ENCODE peak calls at places on chromosomes 7 and 10, in seven cellular contexts. J is neural crest cell, A is ovary, E is bronchial epithelial cell, M is H9, D is heart left ventricle, B is AG09309. Q is an unnamed sample.

GRCh38 chr10:95906675-95907453 is 911 bp upstream of the CC2D2B start:
- DNase-seq in J (peak), A (peak), E (peak), M (peak), D (peak), B (peak), Q (peak)

GRCh38 chr10:3763852-3764625 is 21.0 kb downstream of the KLF6 start:
- DNase-seq in J (no peak), A (no peak), E (peak), M (no peak), D (no peak), B (no peak), Q (no peak)

GRCh38 chr7:128148676-128149075 is 92.4 kb upstream of the LEP start:
- DNase-seq in J (no peak), A (no peak), E (peak), M (no peak), D (no peak), B (no peak), Q (no peak)

GRCh38 chr7:39952378-39952777 is 2.3 kb downstream of the CDK13 start:
- DNase-seq in J (no peak), A (no peak), E (peak), M (no peak), D (no peak), B (no peak), Q (no peak)

GRCh38 chr10:79981356-79981672 is 32.4 kb upstream of the SFTPD start:
- DNase-seq in J (no peak), A (peak), E (no peak), M (no peak), D (peak), B (no peak), Q (no peak)

GRCh38 chr7:88329532-88330463 is 23.1 kb upstream of the STEAP4 start:
- DNase-seq in J (no peak), A (no peak), E (no peak), M (no peak), D (no peak), B (no peak), Q (no peak)

GRCh38 chr7:139702811-139703467 is 74.9 kb downstream of the HIPK2 start:
- DNase-seq in J (no peak), A (no peak), E (no peak), M (no peak), D (no peak), B (no peak), Q (no peak)

GRCh38 chr7:26191974-26192479 is 8.5 kb downstream of the HNRNPA2B1 start:
- DNase-seq in J (no peak), A (no peak), E (no peak), M (no peak), D (no peak), B (no peak), Q (no peak)

GRCh38 chr10:12719365-12719764 is 282.1 kb downstream of the CCDC3 start:
- DNase-seq in J (no peak), A (no peak), E (peak), M (no peak), D (no peak), B (no peak), Q (no peak)

GRCh38 chr7:133009853-133010252 is 72.0 kb downstream of the CHCHD3 start:
- DNase-seq in J (no peak), A (no peak), E (peak), M (no peak), D (no peak), B (no peak), Q (no peak)

GRCh38 chr7:113774182-113774807 is 144.5 kb downstream of the PPP1R3A start:
- DNase-seq in J (no peak), A (no peak), E (peak), M (no peak), D (peak), B (peak), Q (peak)

GRCh38 chr10:21978191-21978862 is 25.2 kb downstream of the DNAJC1 start:
- DNase-seq in J (no peak), A (no peak), E (peak), M (no peak), D (no peak), B (no peak), Q (no peak)

GRCh38 chr7:68187549-68187948 is 1190.9 kb downstream of the TYW1 start:
- DNase-seq in J (no peak), A (no peak), E (no peak), M (no peak), D (no peak), B (no peak), Q (no peak)

GRCh38 chr7:41103331-41103730 is 599.6 kb downstream of the INHBA start:
- DNase-seq in J (no peak), A (no peak), E (peak), M (no peak), D (no peak), B (no peak), Q (no peak)

GRCh38 chr10:80535671-80536360 is 1.9 kb upstream of the SH2D4B start:
- DNase-seq in J (no peak), A (peak), E (peak), M (peak), D (peak), B (no peak), Q (no peak)

GRCh38 chr10:69874464-69874863 is 72.8 kb downstream of the COL13A1 start:
- DNase-seq in J (no peak), A (no peak), E (peak), M (no peak), D (no peak), B (peak), Q (no peak)

GRCh38 chr7:142114207-142114606 is 2.7 kb downstream of the MGAM2 start:
- DNase-seq in J (no peak), A (no peak), E (no peak), M (no peak), D (no peak), B (no peak), Q (no peak)

GRCh38 chr7:109479388-109479787 is 909.7 kb downstream of the DNAJB9 start:
- DNase-seq in J (no peak), A (no peak), E (peak), M (no peak), D (no peak), B (no peak), Q (no peak)
- TF ChIP-seq CTCF in J (no peak), A (no peak), E (no peak), M (no peak), D (no peak), B (no peak), Q (no peak)

DNA sequence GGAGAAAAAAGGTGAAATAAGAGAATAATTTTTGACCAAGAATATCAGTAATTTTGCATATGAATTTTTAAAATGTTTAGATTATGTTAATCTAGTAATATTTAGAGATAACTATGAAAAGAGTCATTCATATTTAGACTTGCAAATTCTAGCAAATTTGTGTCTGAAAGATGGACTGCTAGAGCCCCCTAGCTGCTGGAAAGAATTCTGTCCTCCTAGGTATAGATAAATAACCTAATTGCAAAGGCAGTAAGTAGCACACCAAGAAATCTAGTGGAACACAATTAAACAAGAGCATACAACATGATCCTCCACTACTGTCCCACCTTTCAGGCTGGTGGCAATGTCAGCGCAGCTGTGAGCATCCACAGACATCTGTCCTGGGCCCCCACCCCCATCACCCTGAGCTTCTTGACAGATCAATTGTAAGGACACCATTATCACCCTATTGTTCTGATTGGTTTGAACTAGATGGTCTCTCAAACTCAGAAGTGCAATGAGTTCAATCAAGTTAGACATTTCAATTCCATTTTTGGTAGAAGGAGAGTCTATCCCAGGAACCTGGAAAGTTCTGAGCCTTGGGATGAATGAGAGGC is 15.0 kb upstream of the GFRA1 start:
- DNase-seq in J (peak), A (peak), E (peak), M (no peak), D (peak), B (peak), Q (peak)
- TF ChIP-seq CTCF in J (peak), A (peak), E (peak), M (peak), D (peak), B (peak), Q (peak)

GRCh38 chr7:53302511-53303246 is 267.2 kb downstream of the POM121L12 start:
- DNase-seq in J (no peak), A (no peak), E (no peak), M (no peak), D (no peak), B (no peak), Q (no peak)
- TF ChIP-seq CTCF in J (no peak), A (no peak), E (no peak), M (no peak), D (no peak), B (no peak), Q (no peak)

DNA sequence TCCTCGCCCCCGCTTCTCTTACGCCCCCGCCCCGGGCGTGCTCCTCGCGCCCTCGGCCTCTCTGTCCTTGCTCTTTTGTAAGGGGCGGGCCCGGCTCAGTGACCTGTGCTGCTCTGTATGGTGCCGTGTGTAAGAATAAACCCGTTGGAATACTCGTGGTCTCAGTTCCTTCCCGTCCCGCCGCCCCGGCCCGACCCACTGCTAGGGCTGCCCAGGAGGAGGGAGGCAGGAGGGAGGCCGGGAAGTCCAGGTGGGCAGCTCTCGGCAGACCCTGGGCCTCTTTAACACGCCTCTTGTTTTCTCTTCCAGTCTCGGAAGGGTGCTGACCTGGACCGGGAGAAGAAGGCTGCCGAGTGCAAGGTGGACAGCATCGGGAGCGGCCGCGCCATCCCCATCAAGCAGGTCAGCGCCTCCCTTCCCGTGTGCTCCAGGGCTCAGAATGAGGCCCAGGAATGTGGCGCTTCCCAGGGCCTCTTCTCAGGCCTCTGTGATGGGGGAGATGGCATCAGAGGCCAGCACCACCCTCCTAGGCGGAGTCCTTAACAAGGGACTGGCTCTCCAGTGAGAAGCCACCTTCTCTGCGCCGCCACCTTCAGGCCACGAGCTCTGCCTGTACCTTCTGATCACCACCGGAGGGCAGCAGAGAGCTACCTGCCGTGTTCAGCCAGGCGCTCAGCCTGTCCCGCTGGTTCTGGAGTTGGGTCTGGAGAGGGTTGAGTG is 37.4 kb downstream of the AGAP3 start:
- DNase-seq in J (peak), A (peak), E (peak), M (peak), D (peak), B (peak), Q (peak)
- TF ChIP-seq CTCF in J (peak), A (peak), E (peak), M (peak), D (peak), B (peak), Q (peak)

GRCh38 chr7:151707757-151708156 is 169.2 kb downstream of the PRKAG2 start:
- DNase-seq in J (no peak), A (no peak), E (no peak), M (no peak), D (no peak), B (no peak), Q (no peak)
- TF ChIP-seq CTCF in J (no peak), A (no peak), E (no peak), M (peak), D (no peak), B (no peak), Q (no peak)

DNA sequence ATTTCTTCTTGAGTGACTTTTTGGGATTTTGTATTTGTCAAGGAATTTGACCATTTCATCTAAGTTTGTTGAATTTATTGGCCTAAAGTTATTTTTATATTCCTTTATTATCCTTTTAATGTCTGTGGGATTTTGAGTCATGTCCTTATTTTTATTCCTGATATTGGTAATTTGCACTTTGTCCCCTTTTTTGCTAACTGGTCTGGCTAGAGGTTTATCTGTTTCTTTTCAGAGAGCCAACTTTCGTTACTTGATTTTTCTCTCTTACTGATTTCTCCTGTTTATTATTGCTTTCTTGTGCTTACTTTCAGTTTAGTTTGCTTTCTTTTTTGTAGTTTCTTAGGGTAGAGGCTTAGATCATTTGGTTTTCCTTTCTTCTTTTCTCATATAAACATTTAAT is 14.6 kb downstream of the MGMT start:
- DNase-seq in J (no peak), A (no peak), E (no peak), M (no peak), D (no peak), B (no peak), Q (no peak)
- TF ChIP-seq CTCF in J (no peak), A (no peak), E (no peak), M (no peak), D (no peak), B (no peak), Q (no peak)

GRCh38 chr7:42991913-42992576 is 59.9 kb downstream of the MRPL32 start:
- DNase-seq in J (no peak), A (no peak), E (no peak), M (peak), D (no peak), B (no peak), Q (peak)
- TF ChIP-seq CTCF in J (no peak), A (no peak), E (no peak), M (peak), D (no peak), B (no peak), Q (no peak)

DNA sequence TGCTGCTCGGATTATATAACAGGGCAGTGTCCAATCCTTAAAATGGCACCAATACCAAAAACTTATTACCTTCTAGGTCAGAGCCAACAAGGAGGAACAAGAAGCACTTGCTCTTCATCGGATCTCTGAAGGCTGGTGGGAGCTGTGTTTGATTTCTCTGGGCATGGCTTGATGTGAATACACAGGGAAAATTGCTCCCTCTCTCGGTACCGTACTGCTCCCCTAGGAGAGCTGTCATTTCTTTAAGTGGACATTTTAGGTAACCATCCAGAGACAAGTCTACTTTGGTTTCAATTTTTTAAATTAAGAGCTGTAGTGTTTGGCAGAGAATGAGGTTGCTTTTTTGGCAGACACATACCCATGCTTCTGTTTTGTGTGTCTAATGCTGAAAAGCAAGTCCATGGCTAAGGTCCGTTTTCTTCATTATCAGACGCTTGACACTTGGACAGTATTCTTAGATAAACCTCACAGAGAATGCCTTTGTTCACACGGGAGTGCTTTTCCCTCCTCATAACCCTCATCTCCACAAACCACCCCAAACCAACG is 61.2 kb upstream of the TRIL start:
- DNase-seq in J (no peak), A (no peak), E (peak), M (no peak), D (no peak), B (no peak), Q (no peak)
- TF ChIP-seq CTCF in J (no peak), A (no peak), E (peak), M (no peak), D (peak), B (peak), Q (no peak)

Q was measured in nephron progenitor cell.